ENCODE peak calls at places on chromosomes 6 and 20, in seven cellular contexts. B, S, H, Z, L, O and U are unnamed samples.

GRCh38 chr20:42907730-42908129 is 282.0 kb downstream of the PTPRT start:
- DNase-seq in B (no peak), S (no peak), H (no peak), Z (no peak), L (no peak), O (no peak), U (no peak)

GRCh38 chr6:118100763-118101162 is 193.7 kb downstream of the SLC35F1 start:
- DNase-seq in B (no peak), S (no peak), H (no peak), Z (no peak), L (no peak), O (no peak), U (no peak)

GRCh38 chr6:108497883-108498282 is 62.8 kb upstream of the FOXO3 start:
- DNase-seq in B (peak), S (no peak), H (no peak), Z (peak), L (peak), O (peak), U (peak)

GRCh38 chr6:141398954-141399353 is 733.8 kb upstream of the GJE1 start:
- DNase-seq in B (no peak), S (no peak), H (no peak), Z (no peak), L (no peak), O (no peak), U (no peak)

GRCh38 chr20:14406495-14406894 is 69.1 kb upstream of the FLRT3 start:
- DNase-seq in B (no peak), S (no peak), H (no peak), Z (peak), L (no peak), O (no peak), U (no peak)

GRCh38 chr20:51687071-51687470 is 81.1 kb downstream of the ATP9A start:
- DNase-seq in B (no peak), S (peak), H (no peak), Z (peak), L (no peak), O (peak), U (no peak)

GRCh38 chr6:100435299-100435698 is 29.4 kb downstream of the SIM1 start:
- DNase-seq in B (no peak), S (no peak), H (no peak), Z (peak), L (no peak), O (peak), U (no peak)

GRCh38 chr6:137025786-137026730 is 18.7 kb downstream of the IL20RA start:
- DNase-seq in B (no peak), S (no peak), H (no peak), Z (no peak), L (no peak), O (peak), U (no peak)

GRCh38 chr20:44743080-44743701 is 2.5 kb upstream of the KCNK15 start:
- DNase-seq in B (no peak), S (no peak), H (no peak), Z (no peak), L (no peak), O (no peak), U (no peak)

GRCh38 chr6:28597924-28598323 is 72.2 kb downstream of the GPX5 start:
- DNase-seq in B (no peak), S (no peak), H (no peak), Z (peak), L (no peak), O (peak), U (no peak)

GRCh38 chr20:62985089-62985778 is 21.5 kb downstream of the BHLHE23 start:
- DNase-seq in B (no peak), S (no peak), H (no peak), Z (no peak), L (no peak), O (no peak), U (peak)

GRCh38 chr20:61560361-61560853 is 308.3 kb downstream of the CDH4 start:
- DNase-seq in B (no peak), S (no peak), H (no peak), Z (peak), L (no peak), O (no peak), U (no peak)

GRCh38 chr6:44086931-44087574 is 40.2 kb downstream of the MRPL14 start:
- DNase-seq in B (no peak), S (no peak), H (peak), Z (no peak), L (no peak), O (peak), U (no peak)
- TF ChIP-seq CTCF in B (no peak), S (no peak), H (no peak), Z (no peak), L (no peak), O (no peak), U (no peak)

GRCh38 chr6:146202570-146202969 is 173.7 kb downstream of the GRM1 start:
- DNase-seq in B (no peak), S (no peak), H (no peak), Z (no peak), L (no peak), O (no peak), U (no peak)

GRCh38 chr6:146194434-146194833 is 165.6 kb downstream of the GRM1 start:
- DNase-seq in B (no peak), S (no peak), H (no peak), Z (no peak), L (no peak), O (no peak), U (no peak)

GRCh38 chr6:146200136-146200708 is 171.4 kb downstream of the GRM1 start:
- DNase-seq in B (no peak), S (no peak), H (no peak), Z (peak), L (no peak), O (no peak), U (no peak)
- TF ChIP-seq CTCF in B (no peak), S (no peak), H (no peak), Z (no peak), L (no peak), O (no peak), U (no peak)

GRCh38 chr20:688809-689208 is 13.2 kb upstream of the SCRT2 start:
- DNase-seq in B (no peak), S (no peak), H (no peak), Z (no peak), L (no peak), O (no peak), U (peak)
- TF ChIP-seq CTCF in B (peak), S (no peak), H (no peak), Z (no peak), L (no peak), O (no peak), U (peak)

DNA sequence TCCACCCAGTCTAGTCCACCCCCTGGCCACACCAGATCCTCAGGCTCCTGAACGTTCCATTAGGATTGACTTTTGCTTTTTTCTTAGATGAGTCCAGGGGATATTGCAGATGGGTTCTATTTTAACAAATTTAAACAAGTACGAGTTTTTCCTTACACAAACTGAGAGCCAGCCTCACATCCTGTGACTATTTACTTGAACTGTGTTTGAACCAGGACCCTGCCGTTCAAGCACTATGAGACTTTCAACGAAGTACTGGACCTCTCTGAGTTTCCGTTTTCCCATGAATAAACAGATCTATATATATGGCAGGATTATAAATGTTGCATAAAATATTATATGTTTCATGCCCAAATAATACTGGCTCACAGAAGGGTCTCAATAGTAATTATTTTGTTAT is 1.4 kb upstream of the METTL24 start:
- DNase-seq in B (no peak), S (no peak), H (no peak), Z (no peak), L (no peak), O (no peak), U (no peak)
- TF ChIP-seq CTCF in B (no peak), S (no peak), H (no peak), Z (no peak), L (no peak), O (no peak), U (no peak)

DNA sequence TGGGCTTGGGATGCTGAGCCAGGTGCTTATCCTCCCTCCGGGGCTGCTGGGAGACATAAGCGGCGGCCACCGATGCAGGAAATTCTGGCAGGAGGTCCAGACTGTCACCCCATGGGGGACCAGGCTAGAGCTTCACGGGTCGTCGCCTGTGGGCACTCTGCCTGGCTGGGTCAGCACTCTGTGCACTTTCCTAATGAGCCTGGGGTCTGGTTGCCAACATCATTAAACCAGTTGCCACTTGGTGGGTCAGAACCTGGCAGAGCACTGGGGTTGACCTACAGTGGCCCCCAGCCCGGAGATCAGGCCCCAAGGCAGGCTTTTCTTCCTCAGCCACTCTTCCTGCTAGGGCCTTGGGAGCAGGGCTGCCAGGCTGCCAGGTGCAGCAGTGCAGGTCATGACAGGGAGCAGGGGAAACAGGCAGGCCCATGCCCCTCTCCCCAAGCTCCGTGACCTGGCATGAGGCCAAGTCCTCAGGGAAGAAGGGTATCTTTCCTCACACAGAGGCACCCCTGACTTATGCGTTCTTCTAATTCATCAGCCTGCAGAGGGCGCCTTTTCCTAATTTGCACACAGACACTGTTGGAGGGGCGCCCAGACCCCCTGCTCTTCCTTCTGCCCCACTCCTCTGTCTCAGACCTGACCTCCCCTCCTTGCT is 154.5 kb upstream of the MLN start:
- DNase-seq in B (no peak), S (no peak), H (no peak), Z (peak), L (no peak), O (no peak), U (peak)
- TF ChIP-seq CTCF in B (peak), S (peak), H (no peak), Z (no peak), L (peak), O (peak), U (peak)

GRCh38 chr6:130841128-130841728 is 14.0 kb downstream of the SMLR1 start:
- DNase-seq in B (no peak), S (no peak), H (no peak), Z (no peak), L (no peak), O (no peak), U (no peak)

GRCh38 chr6:130846507-130846906 is 19.3 kb downstream of the SMLR1 start:
- DNase-seq in B (no peak), S (no peak), H (no peak), Z (no peak), L (no peak), O (no peak), U (no peak)

GRCh38 chr6:130840050-130840449 is 12.8 kb downstream of the SMLR1 start:
- DNase-seq in B (no peak), S (no peak), H (no peak), Z (no peak), L (no peak), O (no peak), U (no peak)

GRCh38 chr6:130847546-130847945 is 20.3 kb downstream of the SMLR1 start:
- DNase-seq in B (no peak), S (no peak), H (no peak), Z (no peak), L (no peak), O (no peak), U (no peak)

GRCh38 chr6:130843575-130844320 is 16.5 kb downstream of the SMLR1 start:
- DNase-seq in B (no peak), S (no peak), H (no peak), Z (peak), L (peak), O (no peak), U (no peak)
- TF ChIP-seq CTCF in B (peak), S (peak), H (peak), Z (peak), L (peak), O (peak), U (peak)

GRCh38 chr20:7155794-7156193 is 388.3 kb downstream of the BMP2 start:
- DNase-seq in B (no peak), S (no peak), H (no peak), Z (peak), L (no peak), O (no peak), U (no peak)

GRCh38 chr20:7159903-7160302 is 392.4 kb downstream of the BMP2 start:
- DNase-seq in B (no peak), S (no peak), H (no peak), Z (peak), L (no peak), O (no peak), U (no peak)

DNA sequence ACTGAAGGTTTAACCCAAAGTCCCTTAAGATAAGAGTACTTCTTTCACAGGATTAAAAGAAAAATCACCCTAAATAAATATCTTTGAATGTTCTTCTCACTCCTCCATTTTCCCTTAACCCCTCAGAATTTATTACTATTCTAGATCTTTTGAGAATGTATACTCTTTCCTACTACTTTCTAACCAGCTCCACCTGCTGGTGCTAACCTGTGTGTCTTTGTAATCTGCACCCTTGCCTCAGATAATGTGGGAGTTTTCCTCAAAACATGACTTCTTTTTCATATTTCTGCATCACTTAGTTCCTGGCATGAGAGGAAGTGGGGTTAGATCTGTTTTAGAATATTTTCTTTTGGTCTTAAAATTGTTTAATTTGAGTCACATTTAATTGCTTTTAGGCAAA is 394.2 kb downstream of the BMP2 start:
- DNase-seq in B (no peak), S (no peak), H (no peak), Z (peak), L (no peak), O (peak), U (no peak)
- TF ChIP-seq CTCF in B (peak), S (no peak), H (no peak), Z (peak), L (no peak), O (no peak), U (peak)

GRCh38 chr20:35145141-35145564 is 2.0 kb downstream of the EDEM2 start:
- DNase-seq in B (no peak), S (peak), H (no peak), Z (peak), L (peak), O (peak), U (no peak)
- TF ChIP-seq CTCF in B (peak), S (peak), H (peak), Z (peak), L (peak), O (peak), U (no peak)

DNA sequence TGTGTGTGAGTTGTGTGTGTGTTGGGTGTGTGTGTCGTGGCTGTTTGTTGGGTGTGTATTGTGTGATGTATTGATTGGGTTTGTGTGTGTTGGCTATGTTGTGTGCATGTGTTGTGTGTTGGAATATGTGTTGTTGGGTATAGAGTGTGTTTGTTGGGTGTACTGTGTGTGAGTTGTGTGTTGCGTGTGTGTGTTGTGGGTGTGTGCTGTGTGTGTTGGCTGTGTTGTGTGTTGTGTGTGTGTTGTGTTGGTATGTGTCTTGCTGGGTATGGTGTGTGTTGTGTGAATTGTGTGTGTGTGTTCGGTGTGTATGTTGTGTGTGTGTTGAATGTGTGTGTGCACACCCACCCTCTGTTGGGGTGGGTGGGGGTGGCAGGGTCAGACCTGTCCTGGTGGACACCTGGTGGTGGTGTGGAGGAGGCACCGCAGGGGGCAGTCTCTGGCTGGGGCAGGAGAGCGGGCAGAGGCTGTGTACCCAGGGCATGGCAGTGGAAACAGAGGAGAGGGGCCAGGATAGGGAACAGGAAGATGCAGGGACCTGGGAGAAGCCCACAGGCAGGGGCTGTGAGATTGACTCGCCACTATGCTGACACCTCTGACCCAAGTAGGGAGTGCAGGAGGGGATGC is 25.5 kb upstream of the PXDC1 start:
- DNase-seq in B (no peak), S (no peak), H (no peak), Z (no peak), L (no peak), O (peak), U (no peak)
- TF ChIP-seq CTCF in B (peak), S (no peak), H (no peak), Z (no peak), L (no peak), O (no peak), U (no peak)